ENCODE peak calls at places on chromosomes 3 and 15, in six cellular contexts. P, K, G, Y, F and X are unnamed samples.

GRCh38 chr3:27138562-27138961 is 230.6 kb downstream of the NEK10 start:
- DNase-seq in P (peak; percentile 47), K (no peak), G (no peak), Y (no peak), F (peak; percentile 67), X (no peak)

GRCh38 chr15:66293085-66293418 is 316 bp upstream of the DIS3L start:
- DNase-seq in P (no peak), K (no peak), G (no peak), Y (no peak), F (no peak), X (no peak)

GRCh38 chr3:190581041-190581501 is 67.2 kb downstream of the IL1RAP start:
- DNase-seq in P (no peak), K (no peak), G (no peak), Y (no peak), F (no peak), X (no peak)

GRCh38 chr3:37974121-37974927 is 16.3 kb upstream of the VILL start:
- DNase-seq in P (no peak), K (peak; percentile 51), G (peak; percentile 49), Y (peak; percentile 75), F (peak; percentile 74), X (peak; percentile 83)

GRCh38 chr15:60551781-60552161 is 72.8 kb upstream of the ICE2 start:
- DNase-seq in P (no peak), K (no peak), G (no peak), Y (no peak), F (peak; percentile 52), X (no peak)

GRCh38 chr3:32467333-32468070 is 35.1 kb downstream of the CMTM6 start:
- DNase-seq in P (peak; percentile 78), K (no peak), G (peak; percentile 70), Y (peak; percentile 84), F (peak; percentile 87), X (peak; percentile 77)

GRCh38 chr3:69329897-69330296 is 56.0 kb downstream of the FRMD4B start:
- DNase-seq in P (no peak), K (no peak), G (no peak), Y (no peak), F (no peak), X (no peak)

GRCh38 chr3:19901918-19902317 is 32.1 kb downstream of the EFHB start:
- DNase-seq in P (no peak), K (no peak), G (no peak), Y (no peak), F (no peak), X (no peak)

GRCh38 chr3:195260286-195260905 is 10.6 kb downstream of the XXYLT1 start:
- DNase-seq in P (no peak), K (no peak), G (peak; percentile 49), Y (no peak), F (peak; percentile 43), X (peak; percentile 46)

GRCh38 chr15:90234519-90234988 is 545 bp downstream of the GDPGP1 start:
- DNase-seq in P (no peak), K (no peak), G (no peak), Y (no peak), F (peak; percentile 27), X (no peak)

GRCh38 chr3:171936231-171936841 is 93.2 kb downstream of the TMEM212 start:
- DNase-seq in P (no peak), K (no peak), G (no peak), Y (no peak), F (peak; percentile 60), X (no peak)

GRCh38 chr3:52983336-52983807 is 62.5 kb downstream of the SFMBT1 start:
- DNase-seq in P (no peak), K (no peak), G (no peak), Y (no peak), F (no peak), X (peak; percentile 27)

GRCh38 chr3:23547905-23548304 is 257.9 kb upstream of the UBE2E1 start:
- DNase-seq in P (no peak), K (no peak), G (no peak), Y (no peak), F (no peak), X (no peak)

GRCh38 chr15:80931721-80932609 is 57.7 kb downstream of the MESD start:
- DNase-seq in P (no peak), K (no peak), G (no peak), Y (peak; percentile 68), F (no peak), X (no peak)

GRCh38 chr15:43256341-43256740 is 10.4 kb downstream of the TGM5 start:
- DNase-seq in P (no peak), K (peak; percentile 48), G (no peak), Y (no peak), F (no peak), X (no peak)

GRCh38 chr3:141996437-141996836 is 120.0 kb downstream of the ATP1B3 start:
- DNase-seq in P (no peak), K (no peak), G (no peak), Y (no peak), F (peak; percentile 7), X (no peak)

GRCh38 chr3:11136871-11137626 is 17.2 kb upstream of the HRH1 start:
- DNase-seq in P (peak; percentile 46), K (peak; percentile 98), G (peak; percentile 65), Y (peak; percentile 73), F (peak; percentile 99), X (no peak)

GRCh38 chr15:42730135-42730534 is 6.8 kb downstream of the CDAN1 start:
- DNase-seq in P (no peak), K (no peak), G (no peak), Y (no peak), F (no peak), X (no peak)

GRCh38 chr3:64444619-64445317 is 219.5 kb upstream of the PRICKLE2 start:
- DNase-seq in P (no peak), K (no peak), G (peak; percentile 27), Y (no peak), F (no peak), X (peak; percentile 14)
- TF ChIP-seq CTCF in P (no peak), K (no peak), G (no peak), Y (no peak), F (no peak), X (no peak)

GRCh38 chr3:183699238-183699947 is 1.8 kb downstream of the YEATS2 start:
- DNase-seq in P (no peak), K (no peak), G (no peak), Y (no peak), F (no peak), X (no peak)

GRCh38 chr3:183698318-183698731 is 728 bp downstream of the YEATS2 start:
- DNase-seq in P (no peak), K (no peak), G (peak; percentile 37), Y (no peak), F (peak; percentile 30), X (peak; percentile 6)

GRCh38 chr3:183698760-183699159 is 1.2 kb downstream of the YEATS2 start:
- DNase-seq in P (no peak), K (no peak), G (peak; percentile 31), Y (no peak), F (peak; percentile 15), X (peak; percentile 35)

GRCh38 chr3:183697123-183697609 is 431 bp upstream of the YEATS2 start:
- DNase-seq in P (no peak), K (no peak), G (no peak), Y (no peak), F (no peak), X (no peak)

DNA sequence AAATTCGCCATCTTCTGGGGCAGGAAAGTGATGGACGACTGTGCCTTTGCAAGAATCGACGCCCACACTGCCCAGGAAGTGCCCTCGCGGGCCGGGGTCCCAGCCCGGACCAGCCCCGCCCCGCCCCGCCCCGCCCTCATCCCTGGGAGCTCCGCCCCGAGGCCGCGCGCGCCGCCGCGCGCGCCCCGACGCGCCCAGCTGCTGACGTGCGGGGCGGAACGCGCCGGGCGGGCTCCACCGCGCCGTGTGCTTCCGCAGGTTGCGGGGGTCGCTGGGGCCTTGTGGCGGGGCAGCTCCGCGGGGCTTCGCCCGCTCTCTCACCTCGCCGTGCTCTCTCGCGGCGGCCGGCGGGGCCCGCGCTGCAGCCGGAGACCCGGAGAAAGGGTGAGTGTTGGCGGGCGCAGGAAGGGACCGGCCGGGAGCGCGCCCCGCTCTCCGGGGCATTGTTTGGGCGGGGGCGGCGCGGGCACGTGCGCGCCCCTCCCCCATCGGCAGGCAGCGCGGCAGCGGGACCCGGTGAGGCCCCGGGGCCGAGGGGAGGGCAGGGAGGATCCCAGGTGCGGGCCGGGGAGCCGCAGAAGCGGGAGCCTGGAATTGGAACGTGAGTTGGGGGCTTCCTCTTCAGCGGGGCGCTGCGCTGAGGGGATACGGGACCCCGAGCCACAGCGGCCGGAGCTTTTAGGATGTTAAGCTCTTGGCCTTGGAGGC is at the start of gene YEATS2:
- DNase-seq in P (no peak), K (peak; percentile 52), G (peak; percentile 58), Y (peak; percentile 71), F (peak; percentile 73), X (peak; percentile 52)
- H3K4me3 ChIP-seq in P (peak within 1 kb of the TSS; percentile 97), K (peak within 1 kb of the TSS; percentile 100), G (peak within 1 kb of the TSS; percentile 81), Y (peak within 1 kb of the TSS; percentile 99), F (peak within 1 kb of the TSS; percentile 99), X (peak within 1 kb of the TSS; percentile 66)

GRCh38 chr3:43012189-43012588 is 33.1 kb downstream of the GASK1A start:
- DNase-seq in P (no peak), K (no peak), G (no peak), Y (no peak), F (no peak), X (no peak)

GRCh38 chr3:43013743-43014155 is 34.6 kb downstream of the GASK1A start:
- DNase-seq in P (no peak), K (no peak), G (no peak), Y (no peak), F (no peak), X (no peak)

GRCh38 chr3:43011638-43012037 is 32.5 kb downstream of the GASK1A start:
- DNase-seq in P (no peak), K (no peak), G (no peak), Y (no peak), F (no peak), X (no peak)

GRCh38 chr3:43014216-43014615 is 35.1 kb downstream of the GASK1A start:
- DNase-seq in P (no peak), K (no peak), G (no peak), Y (no peak), F (no peak), X (no peak)

DNA sequence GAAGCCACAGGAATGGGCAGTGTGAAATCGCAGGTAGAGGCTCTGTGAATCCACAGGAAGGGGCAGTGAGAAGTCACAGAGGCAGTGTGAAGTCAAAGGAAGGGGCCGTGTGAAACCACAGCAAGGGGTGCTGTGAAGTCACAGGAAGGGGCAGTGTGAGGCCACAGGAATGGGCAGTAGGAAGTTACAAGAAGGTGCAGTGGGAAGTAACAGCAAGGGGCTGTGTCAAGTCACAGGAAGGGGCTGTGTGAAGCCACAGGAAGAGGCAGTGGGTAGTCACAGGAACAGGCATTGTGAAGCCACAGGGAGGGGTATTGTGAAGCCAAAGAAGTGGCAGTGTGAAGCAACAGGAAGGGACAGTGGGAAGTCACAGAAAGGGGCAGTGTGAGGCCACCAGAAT is 34.1 kb downstream of the GASK1A start:
- DNase-seq in P (no peak), K (no peak), G (no peak), Y (no peak), F (no peak), X (no peak)
- H3K9me3 ChIP-seq in P (no peaks in the 10 kb centered on the region), K (no peaks in the 10 kb centered on the region), G (no peaks in the 10 kb centered on the region), Y (no peaks in the 10 kb centered on the region), F (peaks cover 3% of the 10 kb centered on the region), X (no peaks in the 10 kb centered on the region)

GRCh38 chr15:40807028-40807887 is at the start of the genes DNAJC17 and ZFYVE19:
- DNase-seq in P (peak; percentile 94), K (peak; percentile 100), G (peak; percentile 95), Y (peak; percentile 98), F (peak; percentile 98), X (peak; percentile 98)
- TF ChIP-seq CTCF in P (peak; percentile 10), K (peak; percentile 14), G (no peak), Y (no peak), F (no peak), X (no peak)